ENCODE peak calls at places on chromosomes 16 and 17, in five cellular contexts. D is H1, O is HCT116, X is GM12878, H is K562. B is an unnamed sample. For H4K20me1, the result is how much of the 10 kb centered on the place peaks cover.

GRCh38 chr16:79310734-79311133 is 289.8 kb downstream of the MAF start:
- DNase-seq in D (no peak), X (no peak), H (no peak), O (no peak), B (no peak)

GRCh38 chr16:2970563-2970962 is 1.4 kb downstream of the PAQR4 start:
- DNase-seq in X (no peak), H (no peak), O (no peak), D (no peak), B (no peak)

GRCh38 chr16:85607796-85608514 is 5.2 kb upstream of the GSE1 start:
- DNase-seq in X (no peak), H (peak), D (no peak), O (no peak), B (no peak)

GRCh38 chr17:19770985-19771710 is 23.1 kb upstream of the ALDH3A1 start:
- DNase-seq in D (no peak), O (no peak), H (no peak), X (no peak), B (no peak)

GRCh38 chr17:6043405-6043804 is 26.8 kb upstream of the WSCD1 start:
- DNase-seq in H (no peak), D (no peak), O (no peak), X (no peak), B (no peak)

GRCh38 chr17:50169121-50169764 is 3.4 kb downstream of the SGCA start:
- DNase-seq in H (peak), X (peak), D (no peak), O (peak), B (peak)

GRCh38 chr17:16877102-16877501 is 94.8 kb downstream of the TNFRSF13B start:
- DNase-seq in D (no peak), H (no peak), O (no peak), X (no peak), B (no peak)

GRCh38 chr17:80284631-80285030 is 24.0 kb downstream of the RNF213 start:
- DNase-seq in D (no peak), H (peak), X (no peak), O (no peak), B (peak)

GRCh38 chr16:71883849-71884638 is at the start of gene ZNF821:
- DNase-seq in X (no peak), O (no peak), D (peak), H (peak), B (peak)

GRCh38 chr17:27276653-27277156 is 17.2 kb upstream of the WSB1 start:
- DNase-seq in O (no peak), X (no peak), D (peak), H (no peak), B (peak)

GRCh38 chr16:57270221-57271062 is 14.0 kb downstream of the PLLP start:
- DNase-seq in H (no peak), O (no peak), D (no peak), X (no peak), B (peak)

GRCh38 chr16:2428051-2428786 is 1.0 kb upstream of the CCNF start:
- DNase-seq in O (no peak), X (no peak), D (no peak), H (peak), B (peak)

GRCh38 chr17:73066148-73066884 is 26.2 kb downstream of the SLC39A11 start:
- DNase-seq in X (no peak), D (no peak), O (no peak), H (no peak), B (no peak)

GRCh38 chr16:70380205-70380918 is 33.7 kb downstream of the DDX19A start:
- DNase-seq in D (no peak), X (no peak), H (no peak), O (no peak), B (peak)

GRCh38 chr17:48997103-48997826 is at the start of gene IGF2BP1:
- DNase-seq in X (no peak), D (peak), H (peak), O (no peak), B (peak)

GRCh38 chr17:41444186-41444585 is 3.4 kb upstream of the KRT38 start:
- DNase-seq in O (no peak), H (no peak), D (no peak), X (no peak), B (no peak)

GRCh38 chr17:57578608-57578990 is 166.5 kb downstream of the CCDC182 start:
- DNase-seq in H (no peak), X (peak), D (no peak), O (no peak), B (no peak)

GRCh38 chr16:64627781-64628180 is 494.1 kb downstream of the CDH11 start:
- DNase-seq in X (no peak), O (no peak), D (no peak), H (no peak), B (no peak)

GRCh38 chr17:42135664-42136653 is 13.4 kb downstream of the HSPB9 start:
- DNase-seq in H (no peak), O (peak), X (no peak), D (no peak), B (no peak)

GRCh38 chr17:7747586-7747985 is 30.0 kb downstream of the DNAH2 start:
- DNase-seq in X (no peak), D (no peak), H (no peak), O (no peak), B (no peak)

GRCh38 chr17:62995377-62995885 is 29.4 kb downstream of the TANC2 start:
- DNase-seq in X (no peak), H (peak), D (no peak), O (peak), B (peak)

GRCh38 chr16:49986351-49987124 is 38.5 kb upstream of the CNEP1R1 start:
- DNase-seq in X (no peak), D (no peak), H (no peak), O (peak), B (peak)

GRCh38 chr17:65115721-65116312 is 21.4 kb upstream of the RGS9 start:
- DNase-seq in D (no peak), X (no peak), O (no peak), H (no peak), B (no peak)

GRCh38 chr16:75948886-75949285 is 222.6 kb upstream of the CPHXL start:
- DNase-seq in O (no peak), X (no peak), H (no peak), D (no peak), B (no peak)

GRCh38 chr16:78939600-78939999 is 660.9 kb downstream of the MAF start:
- DNase-seq in H (no peak), X (no peak), O (no peak), D (no peak), B (no peak)

GRCh38 chr17:75457047-75457654 is 716 bp downstream of the TMEM94 start:
- DNase-seq in X (no peak), H (peak), O (no peak), D (no peak), B (peak)

GRCh38 chr17:67718325-67718941 is 697 bp downstream of the NOL11 start:
- DNase-seq in D (no peak), H (peak), O (no peak), X (no peak), B (peak)

GRCh38 chr17:63441654-63442053 is 4.5 kb downstream of the CYB561 start:
- DNase-seq in H (no peak), X (no peak), D (no peak), O (no peak), B (no peak)

GRCh38 chr17:60130466-60130865 is 19.3 kb upstream of the CA4 start:
- DNase-seq in D (no peak), O (no peak), H (no peak), X (no peak), B (no peak)

GRCh38 chr16:5024632-5025031 is 9.1 kb downstream of the NAGPA start:
- DNase-seq in O (peak), X (no peak), D (no peak), H (no peak), B (no peak)

GRCh38 chr17:74532115-74532514 is 840 bp upstream of the CD300LB start:
- DNase-seq in H (no peak), X (no peak), O (no peak), D (peak), B (no peak)

GRCh38 chr16:11682655-11683096 is 14.4 kb downstream of the SNN start:
- DNase-seq in H (no peak), D (no peak), X (no peak), O (no peak), B (no peak)

GRCh38 chr17:78706271-78706915 is 75.7 kb downstream of the CYTH1 start:
- DNase-seq in H (no peak), X (peak), D (no peak), O (no peak), B (no peak)

GRCh38 chr17:3798273-3799180 is 2.5 kb downstream of the ITGAE start:
- DNase-seq in D (no peak), H (no peak), X (no peak), O (no peak), B (no peak)

GRCh38 chr17:55606431-55606830 is 95.2 kb upstream of the SMIM36 start:
- DNase-seq in D (no peak), O (no peak), X (no peak), H (no peak), B (no peak)

GRCh38 chr16:56364865-56365264 is 60.5 kb downstream of the AMFR start:
- DNase-seq in O (no peak), D (no peak), H (no peak), X (no peak), B (no peak)

DNA sequence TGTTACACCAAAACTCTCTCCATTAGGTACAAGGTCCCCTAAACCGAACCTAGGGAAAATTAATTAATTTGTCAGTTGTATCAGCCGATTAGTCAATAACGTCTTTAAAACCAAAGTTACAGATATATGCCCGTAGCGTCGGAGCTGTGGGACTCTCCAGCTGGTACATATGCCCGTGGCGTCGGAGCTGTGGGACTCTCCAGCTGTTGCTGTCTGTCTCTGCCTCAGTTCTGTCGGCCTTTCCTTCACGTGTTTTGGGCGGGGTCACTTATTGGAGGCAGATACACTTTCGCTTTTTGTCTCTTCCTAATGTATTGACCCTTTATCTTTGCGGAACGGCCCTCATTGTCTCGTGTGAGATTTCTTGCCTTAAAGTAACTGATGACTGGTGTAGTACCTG is 62.0 kb upstream of the ZNF750 start:
- DNase-seq in X (no peak), D (no peak), O (no peak), H (no peak), B (no peak)
- H4K20me1 ChIP-seq in X (under half), D (under half), O (under half), H (under half), B (under half)

GRCh38 chr16:20774703-20775362 is 11.0 kb downstream of the ACSM3 start:
- DNase-seq in D (peak), O (peak), X (peak), H (peak), B (peak)
- TF ChIP-seq RAD21 in D (peak), O (peak), X (peak), H (no peak), B (peak)

DNA sequence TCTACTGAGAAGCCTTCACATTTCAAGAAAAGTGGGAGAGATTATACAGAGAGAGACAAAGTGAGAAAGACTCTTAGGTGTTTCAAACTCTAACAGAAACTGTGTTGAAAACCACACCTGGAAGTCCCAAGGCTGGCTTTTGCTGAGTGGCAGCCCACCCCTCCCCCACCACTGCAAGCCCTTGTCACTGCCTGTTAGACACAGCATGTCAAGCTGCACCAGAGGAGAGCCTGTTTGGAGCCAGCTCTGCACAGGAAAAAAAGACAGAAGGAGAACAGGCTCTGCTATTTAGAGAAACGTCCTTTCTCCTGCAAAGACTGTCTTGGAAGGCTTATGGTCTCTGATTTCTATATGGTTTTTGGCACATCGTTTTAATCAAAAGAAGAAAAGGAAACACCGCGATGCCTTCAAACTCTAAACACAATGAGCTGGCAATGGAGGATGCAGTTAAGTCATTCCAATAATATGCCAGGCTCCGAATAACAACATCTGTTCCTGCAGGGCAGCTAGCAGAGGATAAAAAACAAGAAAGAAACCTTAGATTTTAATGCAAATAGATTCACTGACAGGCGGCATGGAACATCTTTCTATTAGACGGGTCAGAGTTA is 275.5 kb downstream of the MAP2K4 start:
- DNase-seq in X (no peak), D (no peak), O (no peak), H (no peak), B (no peak)
- TF ChIP-seq SIN3A in X (no peak), D (no peak), O (no peak), H (no peak), B (no peak)

GRCh38 chr17:82803606-82804005 is 36.2 kb downstream of the ZNF750 start:
- DNase-seq in D (no peak), X (no peak), O (no peak), H (no peak), B (no peak)
- H4K20me1 ChIP-seq in D (under half), X (under half), O (under half), H (under half), B (under half)

DNA sequence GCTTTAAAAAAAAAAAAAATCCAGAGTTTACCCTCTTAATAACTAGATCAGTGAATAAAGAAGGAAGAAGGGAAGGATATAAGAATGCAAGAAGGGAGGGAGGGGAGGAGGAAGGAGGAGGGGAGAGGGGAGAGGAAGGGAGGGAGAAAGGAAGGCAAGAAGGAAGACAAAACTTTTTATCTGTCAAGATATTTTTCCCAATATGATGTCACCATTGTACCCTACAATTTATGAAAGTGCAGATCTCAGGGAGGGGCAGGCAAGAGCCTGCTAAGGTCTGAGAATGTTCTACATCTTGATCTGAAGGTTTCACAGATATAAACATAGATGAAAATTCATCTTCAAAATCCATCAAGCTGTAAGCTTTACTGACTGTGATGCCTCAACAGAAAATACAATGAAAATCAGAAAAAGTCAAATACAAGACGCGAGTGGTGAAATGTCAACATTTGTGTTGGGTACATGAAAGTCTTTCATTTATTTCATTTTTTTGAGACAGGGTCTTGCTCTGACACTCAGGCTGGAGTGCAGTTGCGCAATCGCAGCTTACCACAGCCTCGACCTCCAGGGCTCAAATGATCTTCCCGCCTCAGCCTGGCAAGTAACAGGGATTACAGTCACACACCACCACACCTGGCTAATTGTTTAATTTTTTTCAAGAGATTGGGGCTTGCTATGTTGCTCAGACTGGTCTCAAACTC is 57.1 kb upstream of the EMP2 start:
- DNase-seq in X (no peak), O (no peak), D (no peak), H (no peak), B (no peak)
- TF ChIP-seq RAD21 in X (no peak), O (no peak), D (no peak), H (no peak), B (no peak)

GRCh38 chr17:43468746-43469544 is 14.8 kb upstream of the DHX8 start:
- DNase-seq in D (no peak), X (no peak), O (peak), H (no peak), B (no peak)
- TF ChIP-seq SIN3A in D (no peak), X (no peak), O (no peak), H (no peak), B (no peak)

B was measured in SK-N-SH.